ENCODE peak calls at places on chromosomes 2 and 18, in nine cellular contexts. V is omental fat pad; P is stimulated activated CD4-positive, alpha-beta T cell treated with anti-CD3 and anti-CD28 coated beads, Interleukin-12 subunit alpha, Interleukin-12 subunit beta, amount 100 ng/mL, for 4 hours; S is GM03348; Y is activated T-cell treated with anti-CD3 and anti-CD28 coated beads, Interleukin-2, amount 50 U/mL, for 72 hours; F is HCEC 1CT; C is activated T-helper 1 cell treated with anti-CD3 and anti-CD28 coated beads, Interleukin-2, amount 50 U/mL, for 16 hours; T is coronary artery; W is cardiac fibroblast. U is an unnamed sample.

GRCh38 chr18:31819106-31819924 is 58.6 kb upstream of the SLC25A52 start:
- DNase-seq in V (no peak), P (no peak), S (peak), Y (no peak), F (peak), C (no peak), T (no peak), W (peak), U (no peak)

GRCh38 chr2:231615058-231615671 is 22.5 kb downstream of the TEX44 start:
- DNase-seq in V (no peak), P (no peak), S (no peak), Y (no peak), F (no peak), C (no peak), T (no peak), W (no peak), U (no peak)

GRCh38 chr2:191115391-191115790 is 35.4 kb downstream of the STAT4 start:
- DNase-seq in V (no peak), P (peak), S (no peak), Y (peak), F (no peak), C (peak), T (no peak), W (no peak), U (no peak)

GRCh38 chr2:181252248-181253148 is 204.7 kb upstream of the ITGA4 start:
- DNase-seq in V (no peak), P (no peak), S (no peak), Y (no peak), F (no peak), C (no peak), T (no peak), W (no peak), U (no peak)

GRCh38 chr18:25113081-25113480 is 238.9 kb downstream of the ZNF521 start:
- DNase-seq in V (no peak), P (no peak), S (no peak), Y (no peak), F (no peak), C (no peak), T (no peak), W (no peak), U (no peak)

GRCh38 chr2:98445708-98446577 is 1.3 kb downstream of the INPP4A start:
- DNase-seq in V (no peak), P (no peak), S (no peak), Y (peak), F (no peak), C (no peak), T (no peak), W (no peak), U (no peak)

GRCh38 chr2:171957061-171957460 is 34.8 kb downstream of the HAT1 start:
- DNase-seq in V (no peak), P (no peak), S (no peak), Y (no peak), F (peak), C (no peak), T (no peak), W (no peak), U (peak)

GRCh38 chr2:46297546-46298271 is 502 bp downstream of the EPAS1 start:
- DNase-seq in V (peak), P (peak), S (peak), Y (peak), F (peak), C (peak), T (peak), W (no peak), U (no peak)

GRCh38 chr2:134774786-134775641 is 56.2 kb upstream of the TMEM163 start:
- DNase-seq in V (no peak), P (no peak), S (peak), Y (no peak), F (peak), C (no peak), T (no peak), W (peak), U (no peak)

GRCh38 chr2:202051499-202052161 is 18.0 kb downstream of the FZD7 start:
- DNase-seq in V (no peak), P (no peak), S (peak), Y (no peak), F (no peak), C (no peak), T (no peak), W (peak), U (no peak)

GRCh38 chr2:9641641-9642040 is 10.8 kb upstream of the YWHAQ start:
- DNase-seq in V (no peak), P (no peak), S (no peak), Y (peak), F (no peak), C (no peak), T (no peak), W (no peak), U (no peak)

GRCh38 chr2:219285894-219286425 is 6.8 kb downstream of the DNAJB2 start:
- DNase-seq in V (no peak), P (no peak), S (peak), Y (no peak), F (no peak), C (no peak), T (no peak), W (peak), U (no peak)

GRCh38 chr18:7803956-7804469 is 236.9 kb downstream of the PTPRM start:
- DNase-seq in V (no peak), P (no peak), S (no peak), Y (no peak), F (no peak), C (no peak), T (no peak), W (no peak), U (no peak)

GRCh38 chr18:62957885-62958472 is 242.6 kb downstream of the PHLPP1 start:
- DNase-seq in V (no peak), P (peak), S (no peak), Y (peak), F (peak), C (no peak), T (no peak), W (peak), U (no peak)

GRCh38 chr2:6957910-6958615 is 40.9 kb downstream of the RNF144A start:
- DNase-seq in V (no peak), P (no peak), S (no peak), Y (no peak), F (no peak), C (no peak), T (no peak), W (no peak), U (peak)

GRCh38 chr2:238494573-238494961 is 67.8 kb downstream of the ASB1 start:
- DNase-seq in V (no peak), P (no peak), S (no peak), Y (no peak), F (no peak), C (no peak), T (no peak), W (no peak), U (peak)

GRCh38 chr2:186612555-186613440 is 22.9 kb downstream of the ITGAV start:
- DNase-seq in V (no peak), P (no peak), S (no peak), Y (no peak), F (no peak), C (no peak), T (no peak), W (no peak), U (no peak)

GRCh38 chr2:48257456-48257855 is 272.5 kb upstream of the STON1 start:
- DNase-seq in V (no peak), P (no peak), S (no peak), Y (no peak), F (no peak), C (no peak), T (no peak), W (no peak), U (no peak)

GRCh38 chr2:96320326-96321229 is 4.5 kb upstream of the ITPRIPL1 start:
- DNase-seq in V (no peak), P (no peak), S (no peak), Y (no peak), F (no peak), C (no peak), T (no peak), W (no peak), U (no peak)

GRCh38 chr2:13005048-13005447 is 288.3 kb downstream of the TRIB2 start:
- DNase-seq in V (no peak), P (no peak), S (no peak), Y (no peak), F (no peak), C (no peak), T (no peak), W (no peak), U (no peak)

GRCh38 chr2:160936407-160936806 is 223.8 kb upstream of the TANK start:
- DNase-seq in V (no peak), P (no peak), S (no peak), Y (no peak), F (no peak), C (no peak), T (no peak), W (no peak), U (no peak)

GRCh38 chr2:7450188-7451156 is 533.3 kb downstream of the RNF144A start:
- DNase-seq in V (no peak), P (no peak), S (no peak), Y (peak), F (no peak), C (peak), T (no peak), W (no peak), U (no peak)

U was measured in osteocyte.